ENCODE peak calls at places on chromosome 22, in ten cellular contexts. H is psoas muscle, R is sigmoid colon, T is tibial artery, Z is Panc1, V is IMR-90, P is H9, O is PC-3, X is brain microvascular endothelial cell, U is endodermal cell. Y is an unnamed sample.

GRCh38 chr22:28955817-28956216 is 72.4 kb downstream of the ZNRF3 start:
- DNase-seq in R (no peak), T (no peak), H (no peak), U (no peak), Z (no peak), O (no peak), P (no peak), X (no peak), V (no peak), Y (no peak)

GRCh38 chr22:48473202-48473601 is 1354.5 kb downstream of the BRD1 start:
- DNase-seq in T (peak), X (no peak), U (no peak), O (no peak), R (no peak), P (peak), H (no peak), V (no peak), Z (no peak), Y (no peak)

GRCh38 chr22:39434243-39434653 is 22.6 kb upstream of the MGAT3 start:
- DNase-seq in Z (no peak), H (peak), X (peak), T (no peak), R (no peak), V (no peak), P (no peak), U (no peak), O (no peak), Y (no peak)

GRCh38 chr22:39994046-39994565 is 648 bp upstream of the FAM83F start:
- DNase-seq in H (no peak), O (no peak), Z (no peak), X (no peak), T (no peak), P (no peak), R (no peak), U (no peak), V (peak), Y (no peak)

GRCh38 chr22:23763579-23764331 is 965 bp downstream of the C22orf15 start:
- DNase-seq in H (peak), V (no peak), T (no peak), X (no peak), Z (no peak), R (no peak), U (peak), O (no peak), P (peak), Y (no peak)

GRCh38 chr22:50034126-50035081 is 21.8 kb upstream of the IL17REL start:
- DNase-seq in T (no peak), X (no peak), O (no peak), R (peak), P (no peak), V (no peak), Z (no peak), H (no peak), U (no peak), Y (no peak)

GRCh38 chr22:46881373-46882118 is 119.1 kb downstream of the TBC1D22A start:
- DNase-seq in H (no peak), Z (no peak), R (no peak), V (peak), X (peak), T (no peak), O (peak), P (no peak), U (no peak), Y (no peak)

GRCh38 chr22:21754523-21755128 is 19.0 kb upstream of the YPEL1 start:
- DNase-seq in U (no peak), X (peak), T (no peak), H (peak), Z (no peak), R (peak), P (no peak), V (peak), O (no peak), Y (no peak)

GRCh38 chr22:39090426-39091064 is 6.5 kb upstream of the APOBEC3H start:
- DNase-seq in O (peak), U (no peak), R (no peak), H (peak), P (no peak), T (no peak), X (no peak), V (no peak), Z (no peak), Y (peak)

GRCh38 chr22:39593061-39593930 is 22.7 kb downstream of the CACNA1I start:
- DNase-seq in V (no peak), X (no peak), U (no peak), P (no peak), Z (no peak), T (no peak), H (no peak), O (no peak), R (no peak), Y (no peak)

GRCh38 chr22:37819100-37819433 is 4.1 kb upstream of the GALR3 start:
- DNase-seq in H (no peak), O (no peak), V (no peak), T (no peak), P (no peak), R (no peak), Z (no peak), X (no peak), U (no peak), Y (no peak)

GRCh38 chr22:24181996-24182560 is 791 bp downstream of the SUSD2 start:
- DNase-seq in R (no peak), Z (no peak), O (no peak), U (no peak), V (no peak), P (no peak), X (no peak), T (no peak), H (peak), Y (no peak)

GRCh38 chr22:40818747-40819662 is at the start of gene SLC25A17:
- DNase-seq in X (peak), U (peak), H (peak), R (peak), V (peak), T (peak), P (peak), Z (no peak), O (peak), Y (peak)

GRCh38 chr22:17926516-17926915 is 97.8 kb downstream of the MICAL3 start:
- DNase-seq in V (no peak), P (no peak), U (no peak), H (no peak), T (no peak), X (no peak), Z (no peak), O (no peak), R (no peak), Y (no peak)

GRCh38 chr22:41447435-41448188 is 1.0 kb upstream of the TOB2 start:
- DNase-seq in R (peak), X (peak), P (peak), T (peak), V (peak), U (peak), Z (no peak), H (peak), O (peak), Y (peak)

GRCh38 chr22:46812034-46812605 is 49.7 kb downstream of the TBC1D22A start:
- DNase-seq in U (peak), Z (no peak), X (no peak), R (no peak), O (no peak), H (no peak), V (no peak), P (no peak), T (peak), Y (no peak)

GRCh38 chr22:28541137-28541536 is 138.5 kb downstream of the TTC28 start:
- DNase-seq in P (no peak), O (no peak), U (no peak), T (no peak), X (no peak), Z (no peak), V (no peak), H (no peak), R (no peak), Y (no peak)

GRCh38 chr22:41444360-41445170 is 2.0 kb downstream of the TOB2 start:
- DNase-seq in U (peak), P (peak), O (peak), V (peak), X (peak), R (peak), H (peak), T (peak), Z (peak), Y (peak)

GRCh38 chr22:48279465-48279765 is 1517.0 kb downstream of the TBC1D22A start:
- DNase-seq in R (no peak), P (no peak), Z (no peak), O (no peak), T (no peak), X (no peak), V (no peak), H (no peak), U (no peak), Y (no peak)

GRCh38 chr22:29212738-29213137 is 7.0 kb downstream of the EMID1 start:
- DNase-seq in H (no peak), U (no peak), O (no peak), V (no peak), T (no peak), X (no peak), R (no peak), P (no peak), Z (no peak), Y (peak)

GRCh38 chr22:42065408-42066132 is 5.0 kb downstream of the NAGA start:
- DNase-seq in H (no peak), T (no peak), O (no peak), Z (no peak), R (no peak), U (peak), V (no peak), X (no peak), P (peak), Y (no peak)

GRCh38 chr22:38106814-38107578 is 3.5 kb downstream of the BAIAP2L2 start:
- DNase-seq in U (no peak), R (no peak), H (no peak), X (no peak), V (no peak), T (no peak), P (no peak), O (no peak), Z (no peak), Y (no peak)

GRCh38 chr22:38870791-38871359 is 1.1 kb downstream of the CBX6 start:
- DNase-seq in H (no peak), R (no peak), P (no peak), Z (no peak), V (no peak), O (no peak), T (peak), X (no peak), U (no peak), Y (no peak)

GRCh38 chr22:48403521-48403921 is 1424.2 kb downstream of the BRD1 start:
- DNase-seq in Z (no peak), V (no peak), O (no peak), U (no peak), P (no peak), X (no peak), H (no peak), T (no peak), R (no peak), Y (no peak)

GRCh38 chr22:24601217-24602104 is 1.5 kb upstream of the GGT1 start:
- DNase-seq in T (no peak), O (no peak), Z (no peak), P (no peak), X (no peak), R (no peak), V (no peak), H (no peak), U (peak), Y (peak)

GRCh38 chr22:40326905-40327735 is 19.2 kb upstream of the ADSL start:
- DNase-seq in O (peak), U (peak), P (peak), V (peak), R (no peak), X (no peak), T (no peak), Z (no peak), H (no peak), Y (no peak)

GRCh38 chr22:37331811-37332536 is 49.7 kb downstream of the CYTH4 start:
- DNase-seq in R (no peak), U (no peak), V (peak), T (no peak), X (no peak), H (no peak), P (no peak), Z (no peak), O (peak), Y (no peak)

GRCh38 chr22:30321461-30321860 is 5.3 kb downstream of the TBC1D10A start:
- DNase-seq in V (no peak), X (no peak), H (peak), T (no peak), P (no peak), R (no peak), Z (no peak), O (no peak), U (no peak), Y (no peak)
- H3K27ac ChIP-seq in V (no peak), X (no peak), H (peak), T (peak), P (no peak), R (peak), Z (no peak), O (no peak), U (no peak), Y (no peak)

GRCh38 chr22:36323855-36324331 is 63.9 kb downstream of the MYH9 start:
- DNase-seq in H (no peak), U (no peak), X (peak), Z (no peak), R (no peak), O (no peak), P (no peak), V (no peak), T (peak), Y (no peak)
- H3K27ac ChIP-seq in H (peak), U (peak), X (peak), Z (peak), R (peak), O (no peak), P (no peak), V (peak), T (peak), Y (peak)

GRCh38 chr22:44698531-44699421 is 3.2 kb upstream of the PRR5 start:
- DNase-seq in X (peak), V (peak), T (no peak), H (no peak), R (peak), U (peak), P (peak), Z (no peak), O (no peak), Y (no peak)
- H3K27ac ChIP-seq in X (peak), V (peak), T (peak), H (no peak), R (peak), U (peak), P (no peak), Z (no peak), O (no peak), Y (no peak)

DNA sequence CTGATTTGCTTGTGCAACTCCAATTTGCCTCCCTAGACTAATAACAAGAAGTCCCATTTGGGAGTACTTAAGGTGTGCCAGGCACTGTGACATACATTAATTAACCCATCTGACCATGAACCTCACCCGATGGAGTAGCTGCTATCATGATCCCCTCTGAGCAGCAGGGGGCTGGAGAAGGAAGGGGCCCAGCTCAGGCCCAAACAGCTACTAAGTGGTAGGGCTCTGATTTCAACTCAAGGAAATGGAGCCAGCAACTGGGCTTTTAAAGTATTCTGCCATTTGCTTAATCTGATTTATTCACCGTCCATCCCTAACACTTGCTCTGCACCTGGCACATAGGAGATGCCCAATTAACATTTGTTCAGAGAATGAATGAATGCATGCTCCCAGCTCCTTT is 1.2 kb downstream of the CRYBB1 start:
- DNase-seq in H (no peak), O (no peak), X (no peak), R (no peak), Z (no peak), T (no peak), V (no peak), U (no peak), P (no peak), Y (no peak)
- H3K27ac ChIP-seq in H (no peak), O (no peak), X (no peak), R (no peak), Z (no peak), T (no peak), V (no peak), U (no peak), P (no peak), Y (no peak)

GRCh38 chr22:45253039-45253641 is 12.4 kb upstream of the KIAA0930 start:
- DNase-seq in T (no peak), R (no peak), P (no peak), H (no peak), U (no peak), X (no peak), Z (no peak), V (no peak), O (no peak), Y (no peak)

GRCh38 chr22:45251828-45252227 is 11.1 kb upstream of the KIAA0930 start:
- DNase-seq in Z (no peak), T (no peak), R (no peak), H (no peak), V (no peak), X (no peak), O (no peak), P (no peak), U (no peak), Y (no peak)

GRCh38 chr22:45246060-45246985 is 5.6 kb upstream of the KIAA0930 start:
- DNase-seq in R (peak), V (peak), X (peak), T (no peak), U (peak), P (no peak), O (peak), Z (peak), H (peak), Y (peak)

GRCh38 chr22:45254388-45254787 is 13.7 kb upstream of the KIAA0930 start:
- DNase-seq in R (no peak), O (no peak), T (no peak), Z (no peak), P (no peak), U (no peak), X (no peak), V (no peak), H (no peak), Y (no peak)

DNA sequence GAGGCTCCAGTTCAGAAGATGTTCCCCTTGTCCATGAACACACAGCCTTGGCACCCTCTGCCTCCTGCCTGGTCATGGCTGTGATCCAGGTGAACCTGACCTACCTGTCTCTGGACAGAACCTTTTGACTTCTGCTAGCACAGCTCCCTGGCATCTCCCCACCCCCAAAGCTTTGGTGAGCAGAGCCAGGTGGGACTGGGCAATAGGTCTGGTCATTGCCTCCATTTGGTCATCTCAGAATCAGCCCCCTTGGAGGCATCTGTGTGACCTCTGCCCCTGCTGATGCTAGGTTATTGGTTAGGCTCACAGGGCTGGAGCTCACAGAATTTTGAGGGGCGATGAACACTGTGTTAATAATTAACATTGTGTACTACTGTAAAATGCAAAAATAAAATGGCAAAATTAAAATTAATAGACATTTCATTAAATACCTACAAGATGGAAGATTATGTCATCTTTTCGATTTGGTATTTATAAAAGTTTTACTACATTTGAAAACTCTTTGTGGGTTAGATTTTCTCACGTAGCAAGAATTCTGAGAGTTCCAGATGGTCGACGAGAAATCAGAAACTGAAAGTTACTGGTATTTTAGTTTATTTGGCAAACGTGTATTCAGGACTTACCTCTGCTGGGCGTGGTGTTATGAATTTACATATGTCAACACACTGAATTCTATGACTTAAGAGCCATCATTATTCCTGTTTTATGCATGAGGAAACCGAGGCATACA is 8.3 kb upstream of the KIAA0930 start:
- DNase-seq in V (no peak), P (no peak), O (no peak), U (no peak), H (no peak), T (no peak), Z (no peak), R (no peak), X (no peak), Y (no peak)
- H3K27ac ChIP-seq in V (no peak), P (no peak), O (no peak), U (no peak), H (no peak), T (no peak), Z (no peak), R (no peak), X (no peak), Y (no peak)

GRCh38 chr22:19851291-19852176 is 3.1 kb downstream of the GNB1L start:
- DNase-seq in P (no peak), H (no peak), V (no peak), U (no peak), X (no peak), Z (no peak), T (no peak), R (no peak), O (no peak), Y (no peak)

GRCh38 chr22:19850482-19851109 is 4.1 kb downstream of the GNB1L start:
- DNase-seq in R (no peak), T (no peak), X (no peak), O (no peak), P (no peak), H (no peak), Z (no peak), U (no peak), V (no peak), Y (no peak)

GRCh38 chr22:19853058-19853878 is 1.4 kb downstream of the GNB1L start:
- DNase-seq in T (no peak), P (no peak), U (no peak), O (no peak), R (peak), V (no peak), X (no peak), Z (no peak), H (no peak), Y (no peak)

GRCh38 chr22:19853879-19854777 is 546 bp downstream of the GNB1L start:
- DNase-seq in V (no peak), O (no peak), P (no peak), X (no peak), Z (no peak), H (no peak), U (peak), T (peak), R (no peak), Y (no peak)

GRCh38 chr22:19852177-19852781 is 2.4 kb downstream of the GNB1L start:
- DNase-seq in H (peak), O (no peak), U (peak), X (no peak), T (no peak), V (no peak), R (peak), P (no peak), Z (no peak), Y (no peak)
- H3K27ac ChIP-seq in H (no peak), O (no peak), U (no peak), X (no peak), T (no peak), V (no peak), R (no peak), P (no peak), Z (peak), Y (no peak)

GRCh38 chr22:35539487-35539886 is 1.1 kb upstream of the RASD2 start:
- DNase-seq in P (no peak), R (no peak), Z (no peak), T (no peak), V (no peak), U (no peak), H (no peak), X (no peak), O (no peak), Y (no peak)

GRCh38 chr22:35538801-35539321 is 1.8 kb upstream of the RASD2 start:
- DNase-seq in V (no peak), U (peak), Z (no peak), X (no peak), H (no peak), R (no peak), P (peak), O (peak), T (no peak), Y (peak)

GRCh38 chr22:35541254-35541748 is 670 bp downstream of the RASD2 start:
- DNase-seq in Z (no peak), U (peak), O (peak), H (no peak), T (no peak), R (no peak), V (no peak), X (no peak), P (no peak), Y (no peak)

GRCh38 chr22:35540600-35541253 is at the start of gene RASD2:
- DNase-seq in Z (no peak), O (peak), V (peak), R (peak), X (no peak), T (no peak), H (peak), U (peak), P (peak), Y (peak)

DNA sequence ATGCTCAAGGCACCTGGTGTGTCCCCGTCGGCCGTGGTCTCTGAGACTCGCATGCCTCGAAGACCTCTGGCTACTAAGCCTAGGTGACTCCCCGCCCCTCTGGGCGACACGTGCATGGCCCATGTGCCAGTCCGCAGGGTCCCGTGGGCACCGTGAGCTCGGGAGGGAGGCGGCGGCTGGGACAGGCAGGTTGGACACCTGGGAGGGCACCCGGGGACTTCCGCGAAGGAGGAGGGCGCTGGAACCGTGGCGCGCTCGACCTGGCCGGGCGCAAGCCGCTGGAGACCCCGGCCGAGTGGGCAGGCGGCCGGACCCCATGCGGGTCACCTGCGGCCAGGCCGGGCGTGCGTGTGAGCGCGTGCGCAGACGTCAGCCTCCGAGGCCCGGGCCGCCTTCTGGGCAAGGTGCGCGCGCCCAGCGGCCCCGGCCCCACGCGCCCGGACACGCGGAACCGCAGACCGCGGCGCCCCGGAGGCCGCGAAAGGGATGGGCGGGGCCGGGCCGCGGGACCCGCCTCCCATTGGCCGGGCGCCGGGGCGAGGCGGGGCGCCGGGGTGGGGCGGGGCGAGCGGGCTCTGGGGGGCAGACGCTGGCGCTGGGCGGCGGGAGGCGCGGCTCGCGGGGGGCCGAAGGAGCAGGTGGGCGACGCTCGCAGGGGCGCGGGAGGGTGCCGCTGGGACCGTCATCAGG is 576 bp upstream of the RASD2 start:
- DNase-seq in U (peak), O (peak), R (peak), X (no peak), V (peak), Z (no peak), P (no peak), T (peak), H (peak), Y (peak)
- H3K27ac ChIP-seq in U (no peak), O (no peak), R (peak), X (no peak), V (peak), Z (no peak), P (no peak), T (peak), H (peak), Y (no peak)

Y was measured in body of pancreas.